ENCODE peak calls at places on chromosome 3, in six cellular contexts. One of them, this sample, is unnamed.
A peak's percentile ranks its signal among the peaks of the same experiment; 100 is the strongest.

GRCh38 chr3:170331143-170331542 is 26.4 kb upstream of the SKIL start:
- DNase-seq in cardiac muscle cell: no peak
- DNase-seq in ACHN: no peak
- DNase-seq in psoas muscle: no peak
- DNase-seq in kidney glomerular epithelial cell: no peak
- DNase-seq in EL: no peak
- DNase-seq in this sample: no peak

GRCh38 chr3:46908294-46908985 is 30.9 kb downstream of the PTH1R start:
- DNase-seq in ACHN: no peak
- DNase-seq in EL: peak; percentile 35
- DNase-seq in kidney glomerular epithelial cell: no peak
- DNase-seq in psoas muscle: peak; percentile 56
- DNase-seq in cardiac muscle cell: no peak
- DNase-seq in this sample: no peak

GRCh38 chr3:189664311-189664710 is 33.1 kb downstream of the TP63 start:
- DNase-seq in EL: peak; percentile 94
- DNase-seq in psoas muscle: no peak
- DNase-seq in kidney glomerular epithelial cell: peak; percentile 75
- DNase-seq in ACHN: peak; percentile 53
- DNase-seq in cardiac muscle cell: no peak
- DNase-seq in this sample: no peak

GRCh38 chr3:29493109-29493508 is 212.2 kb downstream of the RBMS3 start:
- DNase-seq in psoas muscle: no peak
- DNase-seq in kidney glomerular epithelial cell: no peak
- DNase-seq in cardiac muscle cell: no peak
- DNase-seq in ACHN: no peak
- DNase-seq in EL: no peak
- DNase-seq in this sample: no peak

GRCh38 chr3:118736107-118736506 is 298.5 kb downstream of the IGSF11 start:
- DNase-seq in cardiac muscle cell: no peak
- DNase-seq in psoas muscle: no peak
- DNase-seq in ACHN: no peak
- DNase-seq in EL: no peak
- DNase-seq in kidney glomerular epithelial cell: no peak
- DNase-seq in this sample: no peak

GRCh38 chr3:171383206-171384018 is 76.8 kb downstream of the TNIK start:
- DNase-seq in kidney glomerular epithelial cell: peak; percentile 14
- DNase-seq in EL: peak; percentile 50
- DNase-seq in cardiac muscle cell: no peak
- DNase-seq in psoas muscle: no peak
- DNase-seq in ACHN: no peak
- DNase-seq in this sample: no peak

GRCh38 chr3:108218811-108219210 is 3.4 kb downstream of the IFT57 start:
- DNase-seq in psoas muscle: no peak
- DNase-seq in kidney glomerular epithelial cell: no peak
- DNase-seq in cardiac muscle cell: no peak
- DNase-seq in EL: peak; percentile 36
- DNase-seq in ACHN: no peak
- DNase-seq in this sample: no peak

GRCh38 chr3:128504533-128504915 is 11.5 kb upstream of the GATA2 start:
- DNase-seq in psoas muscle: no peak
- DNase-seq in EL: no peak
- DNase-seq in cardiac muscle cell: no peak
- DNase-seq in ACHN: no peak
- DNase-seq in kidney glomerular epithelial cell: no peak
- DNase-seq in this sample: no peak

GRCh38 chr3:161607056-161607455 is 110.4 kb downstream of the OTOL1 start:
- DNase-seq in kidney glomerular epithelial cell: no peak
- DNase-seq in ACHN: no peak
- DNase-seq in cardiac muscle cell: no peak
- DNase-seq in EL: no peak
- DNase-seq in psoas muscle: no peak
- DNase-seq in this sample: no peak

GRCh38 chr3:195859061-195859845 is 47.5 kb upstream of the MUC4 start:
- DNase-seq in EL: peak; percentile 63
- DNase-seq in psoas muscle: peak; percentile 83
- DNase-seq in kidney glomerular epithelial cell: peak; percentile 62
- DNase-seq in cardiac muscle cell: peak; percentile 75
- DNase-seq in ACHN: peak; percentile 56
- DNase-seq in this sample: peak; percentile 85

GRCh38 chr3:122403489-122403888 is 12.4 kb downstream of the WDR5B start:
- DNase-seq in psoas muscle: no peak
- DNase-seq in cardiac muscle cell: no peak
- DNase-seq in ACHN: no peak
- DNase-seq in kidney glomerular epithelial cell: no peak
- DNase-seq in EL: peak; percentile 75
- DNase-seq in this sample: no peak

GRCh38 chr3:112775011-112775742 is 71.5 kb downstream of the CD200R1L start:
- DNase-seq in cardiac muscle cell: no peak
- DNase-seq in ACHN: no peak
- DNase-seq in kidney glomerular epithelial cell: no peak
- DNase-seq in EL: peak; percentile 50
- DNase-seq in psoas muscle: no peak
- DNase-seq in this sample: no peak

GRCh38 chr3:12379640-12380407 is 91.0 kb downstream of the PPARG start:
- DNase-seq in ACHN: no peak
- DNase-seq in cardiac muscle cell: no peak
- DNase-seq in EL: no peak
- DNase-seq in kidney glomerular epithelial cell: no peak
- DNase-seq in psoas muscle: no peak
- DNase-seq in this sample: no peak

GRCh38 chr3:134460965-134461364 is 24.8 kb downstream of the ANAPC13 start:
- DNase-seq in psoas muscle: no peak
- DNase-seq in kidney glomerular epithelial cell: peak; percentile 14
- DNase-seq in EL: peak; percentile 96
- DNase-seq in ACHN: no peak
- DNase-seq in cardiac muscle cell: no peak
- DNase-seq in this sample: no peak

GRCh38 chr3:52119826-52120225 is 34.4 kb downstream of the POC1A start:
- DNase-seq in EL: no peak
- DNase-seq in kidney glomerular epithelial cell: no peak
- DNase-seq in ACHN: no peak
- DNase-seq in psoas muscle: peak; percentile 28
- DNase-seq in cardiac muscle cell: no peak
- DNase-seq in this sample: no peak